ENCODE peak calls at places on chromosomes 6 and 20, in seven cellular contexts. J is NCI-H2029, O is cardiac muscle cell, Q is hepatocyte, M is GM13977, U is NCI-H1048, R is brain microvascular endothelial cell. N is an unnamed sample.

GRCh38 chr6:142551145-142551811 is 249.5 kb downstream of the ADGRG6 start:
- DNase-seq in O (no peak), U (no peak), J (no peak), M (no peak), R (no peak), Q (no peak), N (no peak)

GRCh38 chr6:81894788-81895221 is 142.3 kb upstream of the TENT5A start:
- DNase-seq in R (peak; percentile 33), J (no peak), M (no peak), Q (no peak), U (no peak), O (peak; percentile 12), N (no peak)

GRCh38 chr6:105892577-105893262 is 193.4 kb upstream of the PRDM1 start:
- DNase-seq in M (peak; percentile 58), Q (peak; percentile 20), R (no peak), O (no peak), U (no peak), J (no peak), N (no peak)

GRCh38 chr6:131636880-131637792 is at the start of gene ENPP3:
- DNase-seq in U (no peak), O (no peak), M (no peak), J (no peak), R (no peak), Q (peak; percentile 21), N (no peak)

GRCh38 chr6:13573669-13574110 is 711 bp upstream of the SIRT5 start:
- DNase-seq in R (peak; percentile 33), O (peak; percentile 3), U (no peak), J (no peak), Q (peak; percentile 46), M (no peak), N (peak; percentile 48)

GRCh38 chr6:29447670-29448069 is 8.6 kb downstream of the OR10C1 start:
- DNase-seq in Q (no peak), R (peak; percentile 41), J (no peak), O (peak; percentile 16), U (no peak), M (no peak), N (no peak)

GRCh38 chr20:37519508-37520416 is 1.3 kb upstream of the NNAT start:
- DNase-seq in J (peak; percentile 70), Q (no peak), O (peak; percentile 33), M (no peak), R (peak; percentile 31), U (no peak), N (peak; percentile 41)

GRCh38 chr20:56451056-56451765 is 17.2 kb upstream of the RTF2 start:
- DNase-seq in R (no peak), Q (no peak), M (no peak), J (no peak), O (no peak), U (no peak), N (no peak)

GRCh38 chr20:56520180-56520579 is 4.4 kb upstream of the FAM209A start:
- DNase-seq in R (no peak), M (no peak), J (no peak), O (no peak), Q (no peak), U (no peak), N (no peak)

GRCh38 chr6:41097467-41098090 is 24.8 kb downstream of the NFYA start:
- DNase-seq in O (no peak), J (no peak), M (no peak), U (no peak), Q (no peak), R (peak; percentile 64), N (peak; percentile 80)

N was measured in endothelial cell of umbilical vein.